ENCODE peak calls at places on chromosomes 16 and 17, in seven cellular contexts. T, D, O, J, Z, I and K are unnamed samples.

GRCh38 chr17:11909348-11909747 is 87.9 kb downstream of the ZNF18 start:
- DNase-seq in T (no peak), D (no peak), O (no peak), J (no peak), Z (no peak), I (no peak), K (no peak)

GRCh38 chr17:16980813-16981731 is 9.2 kb upstream of the TNFRSF13B start:
- DNase-seq in T (no peak), D (no peak), O (no peak), J (no peak), Z (no peak), I (no peak), K (peak; percentile 52)

GRCh38 chr17:3770471-3770870 is 30.5 kb downstream of the ITGAE start:
- DNase-seq in T (no peak), D (no peak), O (no peak), J (no peak), Z (peak; percentile 61), I (no peak), K (no peak)

GRCh38 chr16:50862818-50863672 is 121.2 kb downstream of the CYLD start:
- DNase-seq in T (no peak), D (no peak), O (no peak), J (no peak), Z (no peak), I (no peak), K (peak; percentile 77)

GRCh38 chr17:3978421-3979275 is 14.4 kb upstream of the ATP2A3 start:
- DNase-seq in T (no peak), D (no peak), O (no peak), J (no peak), Z (no peak), I (no peak), K (no peak)

GRCh38 chr16:7025616-7026190 is 306.9 kb upstream of the RBFOX1 start:
- DNase-seq in T (peak; percentile 11), D (no peak), O (no peak), J (peak; percentile 94), Z (peak; percentile 78), I (peak; percentile 68), K (no peak)

GRCh38 chr17:5260542-5260941 is 21.5 kb upstream of the RABEP1 start:
- DNase-seq in T (no peak), D (no peak), O (no peak), J (no peak), Z (no peak), I (no peak), K (no peak)

GRCh38 chr17:74194682-74195081 is 8.8 kb upstream of the RPL38 start:
- DNase-seq in T (peak; percentile 53), D (no peak), O (no peak), J (no peak), Z (no peak), I (no peak), K (no peak)

GRCh38 chr17:49708515-49709161 is 874 bp upstream of the SLC35B1 start:
- DNase-seq in T (no peak), D (no peak), O (no peak), J (no peak), Z (no peak), I (no peak), K (no peak)

GRCh38 chr17:48161127-48161905 is 53.8 kb downstream of the SNX11 start:
- DNase-seq in T (peak; percentile 99), D (no peak), O (no peak), J (no peak), Z (no peak), I (no peak), K (no peak)

GRCh38 chr16:24440296-24440695 is 99.1 kb upstream of the RBBP6 start:
- DNase-seq in T (no peak), D (no peak), O (no peak), J (no peak), Z (no peak), I (no peak), K (no peak)

GRCh38 chr16:21563676-21564075 is 35.7 kb upstream of the METTL9 start:
- DNase-seq in T (no peak), D (no peak), O (no peak), J (no peak), Z (no peak), I (no peak), K (no peak)

GRCh38 chr16:67349172-67349571 is 22.6 kb downstream of the LRRC36 start:
- DNase-seq in T (peak; percentile 34), D (no peak), O (no peak), J (no peak), Z (no peak), I (no peak), K (no peak)

GRCh38 chr17:6165806-6166205 is 95.6 kb downstream of the WSCD1 start:
- DNase-seq in T (no peak), D (no peak), O (no peak), J (no peak), Z (no peak), I (no peak), K (no peak)

GRCh38 chr17:66944365-66945203 is 19.9 kb upstream of the CACNG4 start:
- DNase-seq in T (no peak), D (no peak), O (no peak), J (no peak), Z (no peak), I (no peak), K (no peak)

GRCh38 chr16:89949756-89950155 is 1.2 kb downstream of the DEF8 start:
- DNase-seq in T (no peak), D (no peak), O (no peak), J (no peak), Z (peak; percentile 65), I (no peak), K (no peak)

GRCh38 chr17:61144876-61145564 is 254.6 kb upstream of the TBX2 start:
- DNase-seq in T (no peak), D (no peak), O (no peak), J (no peak), Z (no peak), I (no peak), K (no peak)

GRCh38 chr16:70701036-70701435 is 15.2 kb upstream of the MTSS2 start:
- DNase-seq in T (no peak), D (no peak), O (no peak), J (no peak), Z (no peak), I (no peak), K (no peak)

GRCh38 chr16:66913711-66914110 is 5.0 kb downstream of the CDH16 start:
- DNase-seq in T (no peak), D (no peak), O (no peak), J (no peak), Z (peak; percentile 34), I (no peak), K (no peak)

GRCh38 chr17:40536731-40537171 is 28.5 kb downstream of the CCR7 start:
- DNase-seq in T (no peak), D (no peak), O (no peak), J (no peak), Z (no peak), I (peak; percentile 43), K (no peak)

GRCh38 chr16:27639588-27640276 is 89.8 kb downstream of the KATNIP start:
- DNase-seq in T (peak; percentile 40), D (no peak), O (no peak), J (peak; percentile 31), Z (no peak), I (no peak), K (no peak)

GRCh38 chr17:64007838-64008282 is 9.7 kb downstream of the PRR29 start:
- DNase-seq in T (no peak), D (no peak), O (no peak), J (no peak), Z (no peak), I (no peak), K (peak; percentile 77)

GRCh38 chr16:67163164-67163902 is 1.2 kb upstream of the HSF4 start:
- DNase-seq in T (no peak), D (no peak), O (no peak), J (no peak), Z (no peak), I (peak; percentile 76), K (no peak)

GRCh38 chr17:77841742-77842141 is 116.8 kb upstream of the TNRC6C start:
- DNase-seq in T (peak; percentile 83), D (no peak), O (no peak), J (no peak), Z (no peak), I (no peak), K (no peak)